ENCODE peak calls at places on chromosome 22, in ten cellular contexts. C, H, Y, E, F, I, L, T, S and A are unnamed samples.
A peak's percentile ranks its signal among the peaks of the same experiment; 100 is the strongest.

GRCh38 chr22:40642316-40642715 is 5.8 kb upstream of the MRTFA start:
- DNase-seq in C (no peak), H (no peak), Y (no peak), E (no peak), F (no peak), I (no peak), L (no peak), T (no peak), S (no peak), A (no peak)

GRCh38 chr22:30876221-30876751 is 92.3 kb downstream of the MORC2 start:
- DNase-seq in C (no peak), H (no peak), Y (no peak), E (no peak), F (no peak), I (no peak), L (no peak), T (no peak), S (no peak), A (no peak)

GRCh38 chr22:37633693-37634504 is 5.6 kb upstream of the SH3BP1 start:
- DNase-seq in C (peak; percentile 74), H (peak; percentile 89), Y (no peak), E (peak; percentile 73), F (peak; percentile 85), I (peak; percentile 88), L (peak; percentile 65), T (no peak), S (peak; percentile 82), A (no peak)

GRCh38 chr22:25282346-25282670 is 62.9 kb downstream of the CRYBB2 start:
- DNase-seq in C (no peak), H (no peak), Y (no peak), E (no peak), F (no peak), I (peak; percentile 0), L (no peak), T (no peak), S (no peak), A (no peak)

GRCh38 chr22:45684169-45684568 is 12.5 kb downstream of the ATXN10 start:
- DNase-seq in C (no peak), H (no peak), Y (no peak), E (no peak), F (no peak), I (no peak), L (no peak), T (no peak), S (no peak), A (no peak)

GRCh38 chr22:41699264-41700104 is at the start of gene MEI1:
- DNase-seq in C (peak; percentile 64), H (peak; percentile 35), Y (no peak), E (peak; percentile 92), F (peak; percentile 53), I (no peak), L (no peak), T (peak; percentile 28), S (peak; percentile 15), A (no peak)

GRCh38 chr22:32204211-32204855 is 540 bp downstream of the RFPL2 start:
- DNase-seq in C (no peak), H (peak; percentile 56), Y (peak; percentile 45), E (peak; percentile 47), F (no peak), I (peak; percentile 43), L (no peak), T (no peak), S (peak; percentile 63), A (no peak)

GRCh38 chr22:46212195-46212594 is 37.9 kb downstream of the CDPF1 start:
- DNase-seq in C (no peak), H (no peak), Y (no peak), E (no peak), F (no peak), I (no peak), L (no peak), T (no peak), S (no peak), A (no peak)

GRCh38 chr22:46087816-46088277 is 62.5 kb upstream of the PPARA start:
- DNase-seq in C (peak; percentile 93), H (peak; percentile 80), Y (peak; percentile 73), E (peak; percentile 95), F (peak; percentile 98), I (no peak), L (no peak), T (peak; percentile 84), S (peak; percentile 71), A (no peak)

GRCh38 chr22:29814003-29814402 is 24.1 kb downstream of the ASCC2 start:
- DNase-seq in C (no peak), H (peak; percentile 29), Y (no peak), E (no peak), F (no peak), I (no peak), L (no peak), T (no peak), S (no peak), A (no peak)

GRCh38 chr22:29811377-29811776 is 26.7 kb downstream of the ASCC2 start:
- DNase-seq in C (no peak), H (no peak), Y (peak; percentile 18), E (no peak), F (no peak), I (no peak), L (no peak), T (no peak), S (no peak), A (no peak)

GRCh38 chr22:29813126-29813525 is 24.9 kb downstream of the ASCC2 start:
- DNase-seq in C (no peak), H (no peak), Y (no peak), E (no peak), F (no peak), I (no peak), L (no peak), T (no peak), S (no peak), A (no peak)

GRCh38 chr22:29815580-29815979 is 22.5 kb downstream of the ASCC2 start:
- DNase-seq in C (no peak), H (no peak), Y (no peak), E (no peak), F (no peak), I (no peak), L (no peak), T (no peak), S (no peak), A (no peak)

DNA sequence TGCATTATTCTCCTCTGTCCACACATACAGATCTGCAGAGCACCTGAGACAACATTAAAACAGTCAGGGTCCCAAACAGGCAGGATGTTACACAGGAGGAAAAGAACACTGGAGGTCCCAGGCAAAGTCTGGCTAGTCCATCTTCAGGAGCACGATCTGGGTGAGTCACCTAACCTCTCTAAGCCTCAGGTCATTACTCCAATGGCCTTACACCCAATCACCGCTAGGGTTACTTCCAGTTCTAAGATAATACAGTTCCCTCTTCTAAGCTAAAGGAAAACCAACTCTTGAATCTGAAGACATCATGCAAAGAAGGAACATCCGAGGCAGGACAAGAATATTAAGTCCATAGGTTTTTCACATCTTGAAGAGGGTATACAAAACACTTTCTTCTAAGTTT is 24.5 kb downstream of the ASCC2 start:
- DNase-seq in C (no peak), H (peak; percentile 54), Y (peak; percentile 24), E (no peak), F (no peak), I (no peak), L (no peak), T (no peak), S (no peak), A (no peak)
- TF ChIP-seq CTCF in C (no peak), H (peak; percentile 17), Y (no peak), E (no peak), F (no peak), I (peak; percentile 18), L (no peak), T (no peak), S (peak; percentile 15), A (no peak)

DNA sequence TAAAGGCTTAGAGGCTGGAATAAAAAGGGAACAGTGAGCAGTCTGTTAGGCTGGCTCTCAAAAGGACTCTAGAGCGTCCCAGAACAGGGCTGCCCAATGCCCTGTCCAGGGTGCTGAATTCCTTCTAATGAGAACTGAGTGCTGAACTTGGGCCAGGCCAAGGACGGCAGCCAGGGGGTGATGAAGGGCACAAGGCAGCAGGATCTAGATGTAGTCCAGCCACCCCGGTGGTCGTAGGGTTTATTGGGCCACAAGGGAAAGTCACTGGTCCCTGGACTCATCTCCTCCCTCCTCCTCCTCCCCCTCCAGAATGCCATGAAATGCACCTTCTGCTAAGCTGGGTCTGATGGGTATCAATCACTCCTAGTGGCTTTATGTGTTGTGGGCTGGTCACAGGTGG is 19.2 kb downstream of the NPTXR start:
- DNase-seq in C (no peak), H (peak; percentile 92), Y (peak; percentile 76), E (peak; percentile 52), F (peak; percentile 60), I (peak; percentile 95), L (peak; percentile 61), T (peak; percentile 57), S (peak; percentile 94), A (peak; percentile 91)
- TF ChIP-seq CTCF in C (no peak), H (peak; percentile 43), Y (peak; percentile 47), E (peak; percentile 42), F (peak; percentile 55), I (peak; percentile 65), L (peak; percentile 29), T (peak; percentile 59), S (peak; percentile 53), A (peak; percentile 23)

GRCh38 chr22:19477321-19478085 is 1.5 kb downstream of the UFD1 start:
- DNase-seq in C (no peak), H (no peak), Y (no peak), E (no peak), F (no peak), I (no peak), L (peak; percentile 43), T (no peak), S (no peak), A (no peak)
- TF ChIP-seq CTCF in C (no peak), H (peak; percentile 30), Y (no peak), E (no peak), F (peak; percentile 12), I (peak; percentile 35), L (peak; percentile 75), T (peak; percentile 26), S (peak; percentile 5), A (no peak)

GRCh38 chr22:22694106-22694505 is 49.7 kb downstream of the GGTLC2 start:
- DNase-seq in C (no peak), H (no peak), Y (no peak), E (no peak), F (no peak), I (no peak), L (no peak), T (no peak), S (no peak), A (no peak)

GRCh38 chr22:22698263-22698750 is 53.9 kb downstream of the GGTLC2 start:
- DNase-seq in C (no peak), H (no peak), Y (no peak), E (no peak), F (no peak), I (no peak), L (peak; percentile 83), T (no peak), S (no peak), A (no peak)

GRCh38 chr22:22700631-22701030 is 56.2 kb downstream of the GGTLC2 start:
- DNase-seq in C (no peak), H (no peak), Y (no peak), E (no peak), F (no peak), I (no peak), L (no peak), T (no peak), S (no peak), A (no peak)

GRCh38 chr22:22696104-22696503 is 51.7 kb downstream of the GGTLC2 start:
- DNase-seq in C (no peak), H (no peak), Y (no peak), E (no peak), F (no peak), I (no peak), L (no peak), T (no peak), S (no peak), A (no peak)

GRCh38 chr22:22697377-22698120 is 53.1 kb downstream of the GGTLC2 start:
- DNase-seq in C (no peak), H (no peak), Y (no peak), E (no peak), F (no peak), I (no peak), L (no peak), T (no peak), S (no peak), A (no peak)
- TF ChIP-seq CTCF in C (no peak), H (no peak), Y (no peak), E (no peak), F (no peak), I (no peak), L (peak; percentile 52), T (no peak), S (no peak), A (no peak)